ENCODE peak calls at places on chromosomes 16 and 17, in five cellular contexts. M is astrocyte of the spinal cord, B is omental fat pad, V is heart left ventricle, H is AG10803. T is an unnamed sample.

GRCh38 chr17:67043283-67043682 is 1.1 kb upstream of the CACNG1 start:
- DNase-seq in B (no peak), V (no peak), M (no peak), H (no peak), T (no peak)

GRCh38 chr16:1152123-1152638 is 725 bp upstream of the CACNA1H start:
- DNase-seq in B (no peak), M (no peak), V (no peak), H (no peak), T (peak; percentile 57)

GRCh38 chr17:80138856-80139426 is 8.0 kb downstream of the EIF4A3 start:
- DNase-seq in M (no peak), B (no peak), V (no peak), H (no peak), T (no peak)

GRCh38 chr17:48294989-48295892 is 134.8 kb downstream of the SKAP1 start:
- DNase-seq in H (no peak), M (no peak), V (no peak), B (no peak), T (no peak)

GRCh38 chr17:62718420-62718819 is 89.7 kb downstream of the MARCHF10 start:
- DNase-seq in H (peak; percentile 62), V (peak; percentile 3), M (peak; percentile 56), B (no peak), T (no peak)

GRCh38 chr17:48177816-48178215 is 70.2 kb downstream of the SNX11 start:
- DNase-seq in M (no peak), V (no peak), H (no peak), B (no peak), T (no peak)

GRCh38 chr17:44002141-44002848 is 2.1 kb upstream of the NAGS start:
- DNase-seq in H (peak; percentile 90), V (no peak), M (peak; percentile 79), B (no peak), T (no peak)

GRCh38 chr17:74211141-74211928 is 2.0 kb upstream of the TTYH2 start:
- DNase-seq in V (no peak), H (no peak), B (no peak), M (peak; percentile 26), T (no peak)

GRCh38 chr16:65975049-65975708 is 391.3 kb upstream of the CDH5 start:
- DNase-seq in M (peak; percentile 56), V (no peak), H (peak; percentile 67), B (no peak), T (no peak)

GRCh38 chr17:49439673-49440571 is 25.2 kb upstream of the PHB1 start:
- DNase-seq in M (peak; percentile 28), H (peak; percentile 10), V (peak; percentile 11), B (no peak), T (no peak)

GRCh38 chr16:1262210-1262845 is 6.5 kb downstream of the TPSD1 start:
- DNase-seq in B (no peak), H (no peak), M (no peak), V (no peak), T (no peak)

GRCh38 chr17:57541472-57542394 is 203.4 kb downstream of the CCDC182 start:
- DNase-seq in M (peak; percentile 58), H (peak; percentile 58), V (peak; percentile 78), B (no peak), T (no peak)

GRCh38 chr17:17985555-17985954 is 12.9 kb downstream of the DRC3 start:
- DNase-seq in H (no peak), B (no peak), M (no peak), V (no peak), T (no peak)

GRCh38 chr16:2060346-2060745 is 12.6 kb downstream of the TSC2 start:
- DNase-seq in M (no peak), H (no peak), B (no peak), V (no peak), T (no peak)

GRCh38 chr17:49015924-49016774 is 19.0 kb downstream of the IGF2BP1 start:
- DNase-seq in B (no peak), M (no peak), H (peak; percentile 43), V (no peak), T (peak; percentile 30)

GRCh38 chr17:3004925-3005324 is 58.5 kb downstream of the OR1D5 start:
- DNase-seq in B (no peak), M (no peak), V (peak; percentile 39), H (no peak), T (no peak)

GRCh38 chr17:2390199-2390880 is 10.5 kb downstream of the MNT start:
- DNase-seq in B (no peak), V (no peak), H (no peak), M (no peak), T (no peak)

GRCh38 chr17:8630227-8630801 is at the start of gene MYH10:
- DNase-seq in B (no peak), H (no peak), V (no peak), M (no peak), T (no peak)

GRCh38 chr16:84606081-84606875 is 11.6 kb downstream of the COTL1 start:
- DNase-seq in M (no peak), B (no peak), V (no peak), H (no peak), T (no peak)

GRCh38 chr17:4195306-4195705 is 52.3 kb downstream of the CYB5D2 start:
- DNase-seq in M (peak; percentile 73), B (no peak), V (no peak), H (peak; percentile 80), T (no peak)

GRCh38 chr17:4165301-4166010 is 22.5 kb downstream of the CYB5D2 start:
- DNase-seq in B (no peak), M (no peak), H (no peak), V (peak; percentile 53), T (no peak)

GRCh38 chr17:65290616-65291015 is 153.4 kb downstream of the RGS9 start:
- DNase-seq in B (no peak), H (no peak), M (no peak), V (no peak), T (no peak)

GRCh38 chr16:3959148-3959547 is 78.6 kb upstream of the CREBBP start:
- DNase-seq in H (peak; percentile 53), M (no peak), V (no peak), B (no peak), T (no peak)

GRCh38 chr17:61338000-61338864 is 61.4 kb upstream of the TBX2 start:
- DNase-seq in M (peak; percentile 84), V (no peak), H (peak; percentile 73), B (no peak), T (no peak)

GRCh38 chr16:66902648-66903543 is 15.8 kb downstream of the CDH16 start:
- DNase-seq in M (no peak), B (no peak), H (no peak), V (peak; percentile 77), T (no peak)

GRCh38 chr17:79043931-79044320 is 20.0 kb downstream of the C1QTNF1 start:
- DNase-seq in V (no peak), B (no peak), H (no peak), M (no peak), T (no peak)
- TF ChIP-seq CTCF in V (no peak), B (no peak), H (no peak), M (no peak), T (no peak)

GRCh38 chr17:13038931-13039665 is 21.3 kb upstream of the ELAC2 start:
- DNase-seq in V (no peak), B (no peak), M (no peak), H (no peak), T (no peak)
- TF ChIP-seq CTCF in V (no peak), B (no peak), M (no peak), H (no peak), T (no peak)

GRCh38 chr17:50541916-50542688 is 4.9 kb upstream of the SPATA20 start:
- DNase-seq in B (peak; percentile 59), M (peak; percentile 76), H (peak; percentile 67), V (peak; percentile 90), T (peak; percentile 92)
- TF ChIP-seq CTCF in B (no peak), M (peak; percentile 17), H (peak; percentile 22), V (peak; percentile 50), T (no peak)

GRCh38 chr16:83200005-83200779 is 573.4 kb downstream of the CDH13 start:
- DNase-seq in V (no peak), H (peak; percentile 31), M (peak; percentile 9), B (no peak), T (no peak)
- TF ChIP-seq CTCF in V (peak; percentile 26), H (peak; percentile 52), M (no peak), B (no peak), T (no peak)